ENCODE peak calls at places on chromosomes 6 and 20, in six cellular contexts. V is GM23248, C is mammary epithelial cell, Q is NT2/D1, A is mesenchymal stem cell, K is IMR-90. M is an unnamed sample. For H3K4me1, the result is how much of the 10 kb centered on the place peaks cover.

GRCh38 chr6:128739112-128739511 is 143.8 kb upstream of the LAMA2 start:
- DNase-seq in V (no peak), C (peak), Q (no peak), A (no peak), K (no peak), M (peak)

GRCh38 chr6:105537981-105538578 is 135.2 kb upstream of the PREP start:
- DNase-seq in V (peak), C (peak), Q (no peak), A (no peak), K (peak), M (no peak)

GRCh38 chr20:61263084-61263695 is 11.1 kb downstream of the CDH4 start:
- DNase-seq in V (peak), C (no peak), Q (no peak), A (peak), K (peak), M (peak)

GRCh38 chr6:160055378-160055777 is 66.2 kb upstream of the SLC22A1 start:
- DNase-seq in V (no peak), C (no peak), Q (no peak), A (no peak), K (no peak), M (no peak)

GRCh38 chr6:109867970-109868358 is 110.1 kb upstream of the GPR6 start:
- DNase-seq in V (no peak), C (no peak), Q (no peak), A (peak), K (no peak), M (peak)

GRCh38 chr20:22214296-22214695 is 370.1 kb downstream of the FOXA2 start:
- DNase-seq in V (no peak), C (no peak), Q (no peak), A (no peak), K (no peak), M (no peak)

GRCh38 chr6:45021652-45022051 is 306.5 kb upstream of the RUNX2 start:
- DNase-seq in V (peak), C (no peak), Q (no peak), A (peak), K (peak), M (peak)

GRCh38 chr6:151904631-151905030 is 97.1 kb downstream of the ESR1 start:
- DNase-seq in V (no peak), C (no peak), Q (no peak), A (no peak), K (no peak), M (no peak)

GRCh38 chr6:1286972-1287600 is 24.8 kb upstream of the FOXQ1 start:
- DNase-seq in V (peak), C (peak), Q (no peak), A (peak), K (peak), M (peak)

GRCh38 chr6:100462396-100462795 is 2.3 kb downstream of the SIM1 start:
- DNase-seq in V (peak), C (no peak), Q (no peak), A (no peak), K (no peak), M (no peak)

GRCh38 chr20:40497781-40498691 is 191.0 kb downstream of the MAFB start:
- DNase-seq in V (peak), C (peak), Q (no peak), A (peak), K (no peak), M (no peak)

GRCh38 chr6:170284126-170284773 is 6.6 kb downstream of the DLL1 start:
- DNase-seq in V (no peak), C (no peak), Q (no peak), A (no peak), K (no peak), M (no peak)

GRCh38 chr6:27575594-27576361 is 102.9 kb upstream of the ZNF184 start:
- DNase-seq in V (no peak), C (peak), Q (no peak), A (no peak), K (no peak), M (peak)

GRCh38 chr6:37314117-37314802 is 39.5 kb upstream of the RNF8 start:
- DNase-seq in V (no peak), C (no peak), Q (no peak), A (no peak), K (no peak), M (no peak)

GRCh38 chr6:29201966-29202365 is 31.3 kb downstream of the OR2J2 start:
- DNase-seq in V (no peak), C (no peak), Q (no peak), A (no peak), K (no peak), M (no peak)

GRCh38 chr6:132972971-132973370 is 158.6 kb downstream of the RPS12 start:
- DNase-seq in V (no peak), C (no peak), Q (no peak), A (no peak), K (no peak), M (no peak)

GRCh38 chr6:151763303-151763702 is 44.2 kb upstream of the ESR1 start:
- DNase-seq in V (peak), C (peak), Q (no peak), A (no peak), K (peak), M (peak)

GRCh38 chr6:38058022-38058421 is 238.5 kb downstream of the ZFAND3 start:
- DNase-seq in V (peak), C (peak), Q (no peak), A (no peak), K (peak), M (peak)

GRCh38 chr20:62732356-62732755 is 23.7 kb downstream of the NTSR1 start:
- DNase-seq in V (no peak), C (no peak), Q (no peak), A (no peak), K (no peak), M (no peak)

GRCh38 chr6:35259946-35260626 is 551 bp downstream of the ZNF76 start:
- DNase-seq in V (peak), C (peak), Q (no peak), A (no peak), K (peak), M (peak)

GRCh38 chr20:24691901-24692351 is 222.5 kb downstream of the SYNDIG1 start:
- DNase-seq in V (no peak), C (no peak), Q (no peak), A (no peak), K (no peak), M (no peak)

GRCh38 chr6:107102414-107102805 is 12.9 kb downstream of the BEND3 start:
- DNase-seq in V (no peak), C (no peak), Q (no peak), A (no peak), K (no peak), M (no peak)

GRCh38 chr6:10276106-10276505 is 138.8 kb downstream of the TFAP2A start:
- DNase-seq in V (peak), C (peak), Q (no peak), A (no peak), K (peak), M (peak)

GRCh38 chr6:25402125-25402524 is 123.0 kb downstream of the CARMIL1 start:
- DNase-seq in V (no peak), C (no peak), Q (no peak), A (no peak), K (no peak), M (no peak)

GRCh38 chr6:25403150-25403549 is 124.0 kb downstream of the CARMIL1 start:
- DNase-seq in V (no peak), C (no peak), Q (no peak), A (no peak), K (no peak), M (no peak)

GRCh38 chr6:25397406-25397805 is 118.2 kb downstream of the CARMIL1 start:
- DNase-seq in V (no peak), C (no peak), Q (no peak), A (no peak), K (no peak), M (no peak)

GRCh38 chr6:25401711-25402110 is 122.5 kb downstream of the CARMIL1 start:
- DNase-seq in V (no peak), C (peak), Q (no peak), A (no peak), K (no peak), M (no peak)

DNA sequence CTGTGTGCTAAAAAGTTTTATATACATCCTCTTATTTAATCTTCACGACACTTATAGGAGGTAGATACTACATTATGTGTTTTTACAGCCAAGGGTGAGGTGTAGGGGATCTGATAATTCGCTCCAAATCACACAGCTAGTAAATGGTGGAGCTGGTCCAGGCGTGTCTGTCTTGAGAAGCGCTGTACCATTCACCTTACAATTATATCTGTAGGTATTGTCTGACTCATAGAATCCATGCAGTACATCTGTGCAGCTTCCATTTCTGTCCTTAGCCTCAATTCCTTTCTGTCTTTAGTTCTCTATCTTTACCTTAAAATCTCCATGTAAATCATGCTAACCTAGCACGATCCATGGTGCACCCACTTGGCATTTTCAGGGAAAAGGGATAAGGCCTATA is 120.7 kb downstream of the CARMIL1 start:
- DNase-seq in V (no peak), C (no peak), Q (no peak), A (no peak), K (no peak), M (no peak)
- H3K4me1 ChIP-seq in V (under half), C (under half), Q (under half), A (under half), K (under half), M (under half)

GRCh38 chr6:130903602-130904001 is 76.4 kb downstream of the SMLR1 start:
- DNase-seq in V (no peak), C (no peak), Q (no peak), A (no peak), K (no peak), M (no peak)

GRCh38 chr6:130906736-130907381 is 79.7 kb downstream of the SMLR1 start:
- DNase-seq in V (peak), C (peak), Q (no peak), A (no peak), K (peak), M (no peak)

GRCh38 chr6:130912451-130912850 is 85.2 kb downstream of the SMLR1 start:
- DNase-seq in V (no peak), C (no peak), Q (no peak), A (no peak), K (no peak), M (no peak)

GRCh38 chr6:130907687-130908086 is 80.5 kb downstream of the SMLR1 start:
- DNase-seq in V (no peak), C (no peak), Q (no peak), A (no peak), K (no peak), M (no peak)

GRCh38 chr6:130908188-130908587 is 81.0 kb downstream of the SMLR1 start:
- DNase-seq in V (no peak), C (no peak), Q (no peak), A (no peak), K (no peak), M (no peak)
- H3K4me3 ChIP-seq in V (no peak), C (no peak), Q (no peak), A (no peak), K (no peak), M (no peak)

GRCh38 chr6:26199057-26199772 is 112.0 kb downstream of the HFE start:
- DNase-seq in V (peak), C (peak), Q (no peak), A (peak), K (peak), M (peak)
- H3K9ac ChIP-seq in V (peak), C (peak), Q (peak), A (peak), K (peak), M (peak)

GRCh38 chr20:63952210-63952535 is 4.0 kb downstream of the UCKL1 start:
- DNase-seq in V (no peak), C (no peak), Q (no peak), A (no peak), K (no peak), M (no peak)
- H3K4me1 ChIP-seq in V (under half), C (half or more), Q (half or more), A (half or more), K (under half), M (under half)

DNA sequence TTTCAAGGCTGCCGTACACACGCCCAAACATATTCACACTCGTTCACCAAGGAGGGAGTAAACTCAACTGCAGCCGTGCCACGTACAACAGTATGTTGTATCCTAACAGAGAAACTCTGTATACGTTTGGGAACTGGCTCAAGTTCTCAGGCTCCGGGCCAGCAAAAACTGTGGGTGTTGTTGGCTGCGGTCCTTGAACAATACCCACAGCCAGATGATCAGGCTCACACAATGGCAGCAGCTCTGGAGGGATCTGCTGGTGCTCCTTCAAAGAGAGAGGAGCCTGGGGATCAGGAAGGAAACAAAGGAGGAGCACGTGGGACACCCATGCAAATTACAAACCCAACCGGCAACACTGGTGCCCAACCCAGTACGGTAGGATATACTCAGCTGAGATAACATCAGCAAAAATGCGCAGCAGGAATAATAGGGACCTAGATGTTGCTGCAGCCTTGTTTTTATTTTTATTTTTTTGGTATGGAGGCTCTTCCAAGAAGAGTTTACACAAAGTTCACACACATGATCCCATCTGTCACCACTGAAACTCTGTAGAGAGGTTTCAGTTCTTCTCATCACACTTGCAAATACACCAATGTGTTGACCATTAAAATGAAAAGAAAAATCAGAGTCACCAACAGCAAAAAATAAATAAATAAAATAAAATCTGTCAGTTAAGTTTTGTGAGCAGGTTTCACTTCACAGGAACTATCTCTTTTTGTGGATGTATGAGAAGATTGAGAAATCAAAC is 41.1 kb upstream of the PDE10A start:
- DNase-seq in V (no peak), C (no peak), Q (no peak), A (no peak), K (peak), M (no peak)
- H3K4me3 ChIP-seq in V (no peak), C (no peak), Q (no peak), A (no peak), K (no peak), M (no peak)

DNA sequence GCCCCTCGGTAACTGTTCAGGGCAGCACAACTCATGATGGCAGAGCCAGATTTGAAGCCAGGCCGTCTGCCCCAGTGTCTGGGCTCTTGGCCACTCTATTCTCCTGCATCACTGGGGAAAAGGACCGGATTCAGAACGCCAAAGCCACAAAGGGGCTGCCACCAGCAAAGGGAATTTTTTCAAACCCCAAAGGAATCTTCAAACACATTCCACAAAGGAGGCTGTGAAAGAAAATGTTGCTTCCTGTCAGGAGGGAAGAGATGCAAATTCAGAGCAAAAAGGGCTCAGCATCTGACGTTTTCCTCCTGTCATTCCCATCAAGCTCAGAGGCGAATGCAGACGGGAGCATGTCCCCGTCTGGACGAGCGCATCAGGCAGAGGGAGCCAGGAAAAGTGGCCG is 63.1 kb downstream of the GRM4 start:
- DNase-seq in V (no peak), C (no peak), Q (peak), A (no peak), K (no peak), M (no peak)
- H3K9ac ChIP-seq in V (no peak), C (no peak), Q (no peak), A (no peak), K (no peak), M (no peak)

GRCh38 chr6:32177788-32178546 is at the start of gene RNF5:
- DNase-seq in V (peak), C (peak), Q (peak), A (peak), K (peak), M (peak)

GRCh38 chr6:32176476-32177181 is 745 bp upstream of the AGPAT1 start:
- DNase-seq in V (peak), C (peak), Q (no peak), A (peak), K (peak), M (peak)

GRCh38 chr6:32178547-32179440 is 589 bp downstream of the RNF5 start:
- DNase-seq in V (peak), C (no peak), Q (no peak), A (no peak), K (no peak), M (no peak)

GRCh38 chr6:32175711-32176475 is at the start of gene AGPAT1:
- DNase-seq in V (peak), C (peak), Q (peak), A (peak), K (peak), M (peak)

DNA sequence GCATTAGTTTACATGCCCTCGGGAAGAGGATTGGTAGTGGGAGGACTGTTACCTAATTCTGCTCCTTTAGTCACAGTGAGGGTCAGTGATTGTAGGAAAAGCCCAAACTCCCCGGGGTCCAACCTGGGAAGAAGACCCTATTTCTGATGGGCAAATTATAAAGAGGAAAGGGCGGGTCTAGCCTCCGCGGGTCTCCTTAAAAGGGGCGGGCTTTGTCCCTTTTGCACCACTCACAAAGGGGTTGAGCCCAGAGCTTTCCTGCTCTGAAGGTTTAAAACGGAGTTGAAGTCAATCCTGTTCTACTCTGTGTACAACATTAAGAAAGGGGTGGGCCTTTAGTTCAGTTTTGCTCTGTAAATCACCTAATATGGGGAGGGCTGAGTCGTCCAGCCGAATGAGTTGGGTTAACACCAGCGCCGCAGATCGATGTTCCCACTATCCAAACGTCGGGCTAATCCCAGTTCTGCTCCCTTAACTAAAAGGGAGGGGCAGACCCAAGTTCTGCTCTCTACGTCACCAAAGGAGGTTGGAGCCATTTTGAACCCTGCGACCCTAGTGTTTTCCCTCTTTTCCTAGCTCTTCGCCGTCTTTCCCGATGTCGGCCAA is 920 bp upstream of the RNF5 start:
- DNase-seq in V (no peak), C (no peak), Q (no peak), A (no peak), K (no peak), M (no peak)
- H3K4me1 ChIP-seq in V (under half), C (under half), Q (under half), A (under half), K (under half), M (under half)

GRCh38 chr6:157184202-157185015 is 138.9 kb downstream of the TMEM242 start:
- DNase-seq in V (peak), C (peak), Q (peak), A (peak), K (peak), M (peak)
- H3K4me3 ChIP-seq in V (no peak), C (no peak), Q (no peak), A (no peak), K (no peak), M (no peak)

DNA sequence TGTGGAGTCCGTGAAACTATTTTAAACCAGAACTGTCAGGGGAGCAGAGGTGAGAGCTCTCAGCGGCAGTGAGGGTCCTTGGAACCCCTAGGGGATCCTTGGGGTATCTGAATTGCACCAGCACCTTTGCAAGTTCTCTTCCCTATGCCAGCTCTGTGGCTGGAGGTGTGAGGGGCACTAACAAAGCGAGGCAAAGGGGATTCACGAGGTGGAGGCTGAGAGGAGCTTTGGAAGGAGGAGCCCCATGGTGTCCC is 49.5 kb downstream of the SYNJ2 start:
- DNase-seq in V (no peak), C (no peak), Q (no peak), A (no peak), K (no peak), M (no peak)
- H3K9ac ChIP-seq in V (peak), C (no peak), Q (no peak), A (peak), K (peak), M (no peak)

GRCh38 chr20:16771204-16771603 is 23.0 kb downstream of the OTOR start:
- DNase-seq in V (no peak), C (no peak), Q (no peak), A (no peak), K (peak), M (peak)

GRCh38 chr20:16781496-16781895 is 33.3 kb downstream of the OTOR start:
- DNase-seq in V (no peak), C (no peak), Q (no peak), A (no peak), K (no peak), M (no peak)

GRCh38 chr20:16778159-16778558 is 30.0 kb downstream of the OTOR start:
- DNase-seq in V (no peak), C (no peak), Q (no peak), A (no peak), K (no peak), M (no peak)

DNA sequence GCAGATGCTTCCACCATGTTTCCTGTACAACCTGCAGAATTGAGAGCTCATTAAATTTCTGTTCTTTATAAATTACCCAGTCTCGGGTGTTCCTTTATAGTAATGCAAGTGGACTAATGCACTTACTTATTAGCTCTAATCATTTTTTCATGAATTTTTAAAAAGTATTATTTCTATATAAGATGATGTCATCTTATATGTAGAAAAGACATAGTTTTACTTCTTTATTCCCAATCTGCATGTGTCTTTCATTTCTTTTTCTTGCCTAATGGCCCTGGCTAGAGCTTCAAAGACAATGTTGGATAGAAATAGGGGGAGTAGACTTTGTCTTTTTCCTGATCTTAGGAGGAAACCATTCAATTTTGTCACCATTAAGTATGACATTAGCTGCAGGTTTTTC is 27.8 kb downstream of the OTOR start:
- DNase-seq in V (no peak), C (no peak), Q (no peak), A (no peak), K (no peak), M (no peak)
- H3K4me1 ChIP-seq in V (under half), C (under half), Q (under half), A (under half), K (under half), M (under half)